ENCODE peak calls at places on chromosomes 12 and 14, in ten cellular contexts. Q is activated naive CD4-positive, alpha-beta T cell treated with anti-CD3 and anti-CD28 coated beads, Interleukin-2, amount 10 ng/mL, durations not matched to agents 7 days and 5 days; O is ELF-1; M is HT-29; P is HTR-8/SVneo; D is fibroblast of mammary gland; K is NB4; A is coronary artery; E is esophagus squamous epithelium; C is OCI-M1. S is an unnamed sample.
A peak's percentile ranks its signal among the peaks of the same experiment; 100 is the strongest.

GRCh38 chr14:52729925-52730707 is at the start of gene STYX:
- DNase-seq in D (peak; percentile 96), K (peak; percentile 98), P (peak; percentile 97), E (peak; percentile 96), Q (peak; percentile 98), O (peak; percentile 99), C (peak; percentile 98), A (peak; percentile 99), M (peak; percentile 95), S (peak; percentile 98)

GRCh38 chr12:79514730-79515525 is 175.8 kb downstream of the PAWR start:
- DNase-seq in A (no peak), P (no peak), C (no peak), E (no peak), Q (no peak), D (peak; percentile 25), M (no peak), O (no peak), K (no peak), S (no peak)

GRCh38 chr14:54840798-54841197 is 61.8 kb downstream of the GCH1 start:
- DNase-seq in O (no peak), M (no peak), C (no peak), E (no peak), D (no peak), A (no peak), P (no peak), Q (no peak), K (no peak), S (no peak)

GRCh38 chr12:2624543-2625266 is 170.1 kb upstream of the FKBP4 start:
- DNase-seq in O (peak; percentile 93), M (peak; percentile 18), P (peak; percentile 56), K (peak; percentile 57), C (peak; percentile 49), Q (peak; percentile 27), A (no peak), D (peak; percentile 30), E (no peak), S (peak; percentile 39)

GRCh38 chr14:100359881-100360280 is 36.7 kb downstream of the SLC25A47 start:
- DNase-seq in O (peak; percentile 23), P (no peak), D (no peak), M (no peak), Q (no peak), E (no peak), K (no peak), A (no peak), C (no peak), S (no peak)

GRCh38 chr12:93778306-93778705 is 101.1 kb downstream of the CRADD start:
- DNase-seq in E (no peak), P (peak; percentile 24), A (no peak), K (no peak), Q (no peak), M (no peak), D (peak; percentile 88), C (no peak), O (no peak), S (no peak)

GRCh38 chr14:71324767-71325272 is 417.6 kb downstream of the PCNX1 start:
- DNase-seq in E (no peak), O (peak; percentile 56), Q (peak; percentile 42), M (peak; percentile 49), P (peak; percentile 64), A (no peak), D (peak; percentile 32), K (peak; percentile 79), C (peak; percentile 75), S (no peak)

GRCh38 chr12:120126635-120127005 is 10.1 kb upstream of the RAB35 start:
- DNase-seq in Q (no peak), M (no peak), P (no peak), O (no peak), D (peak; percentile 72), K (peak; percentile 87), A (no peak), E (no peak), C (no peak), S (no peak)

GRCh38 chr12:115294443-115295133 is 610.6 kb upstream of the TBX3 start:
- DNase-seq in K (no peak), E (no peak), A (no peak), D (no peak), P (no peak), O (no peak), C (no peak), Q (no peak), M (peak; percentile 31), S (no peak)

GRCh38 chr12:107760207-107760816 is 625 bp downstream of the PRDM4 start:
- DNase-seq in M (peak; percentile 33), P (no peak), K (peak; percentile 61), E (no peak), Q (peak; percentile 55), D (no peak), O (peak; percentile 74), C (peak; percentile 53), A (peak; percentile 77), S (peak; percentile 61)

GRCh38 chr14:71541973-71542730 is 390.1 kb upstream of the RGS6 start:
- DNase-seq in E (no peak), K (peak; percentile 14), Q (no peak), M (no peak), D (no peak), P (no peak), A (no peak), C (no peak), O (no peak), S (no peak)

GRCh38 chr12:30695327-30696102 is at the start of gene IPO8:
- DNase-seq in A (peak; percentile 92), P (peak; percentile 91), K (peak; percentile 95), M (peak; percentile 96), O (peak; percentile 97), C (peak; percentile 94), D (peak; percentile 88), Q (peak; percentile 91), E (peak; percentile 65), S (peak; percentile 100)

GRCh38 chr12:111430418-111431353 is 25.0 kb downstream of the SH2B3 start:
- DNase-seq in M (no peak), C (no peak), O (no peak), D (no peak), K (peak; percentile 85), P (no peak), A (no peak), E (no peak), Q (peak; percentile 84), S (no peak)

GRCh38 chr12:46401703-46402102 is 29.1 kb upstream of the SLC38A2 start:
- DNase-seq in Q (no peak), M (no peak), A (no peak), E (no peak), O (no peak), D (peak; percentile 85), C (no peak), K (no peak), P (no peak), S (peak; percentile 22)

GRCh38 chr14:60724080-60724618 is at the start of gene SIX4:
- DNase-seq in K (peak; percentile 68), Q (no peak), A (peak; percentile 79), M (peak; percentile 61), E (no peak), D (peak; percentile 82), P (peak; percentile 99), C (peak; percentile 85), O (peak; percentile 97), S (peak; percentile 93)

GRCh38 chr12:75827061-75827460 is 204.5 kb downstream of the PHLDA1 start:
- DNase-seq in O (no peak), Q (no peak), K (no peak), M (no peak), P (no peak), E (no peak), C (no peak), D (no peak), A (no peak), S (no peak)

GRCh38 chr12:113473400-113473799 is 1.7 kb upstream of the LHX5 start:
- DNase-seq in C (no peak), D (no peak), K (no peak), A (no peak), E (no peak), Q (no peak), P (no peak), O (no peak), M (no peak), S (no peak)

GRCh38 chr12:14962180-14962579 is 779 bp upstream of the ARHGDIB start:
- DNase-seq in Q (no peak), M (no peak), D (no peak), K (peak; percentile 50), O (no peak), C (peak; percentile 76), P (no peak), E (no peak), A (no peak), S (no peak)

GRCh38 chr14:60648934-60649814 is at the start of gene SIX1:
- DNase-seq in O (peak; percentile 92), D (peak; percentile 91), Q (peak; percentile 41), M (no peak), A (peak; percentile 79), P (peak; percentile 100), E (no peak), C (peak; percentile 80), K (peak; percentile 85), S (peak; percentile 95)